ENCODE peak calls at places on chromosomes 5 and 9, in five cellular contexts. V, Q, M, F and G are unnamed samples.

GRCh38 chr5:134503088-134503936 is 22.2 kb upstream of the JADE2 start:
- DNase-seq in V (no peak), F (peak; percentile 84), M (peak; percentile 85), Q (peak; percentile 95), G (peak; percentile 27)

GRCh38 chr5:86030753-86031152 is 587.0 kb upstream of the COX7C start:
- DNase-seq in V (no peak), M (no peak), F (no peak), Q (no peak), G (no peak)

GRCh38 chr5:138438724-138439536 is at the start of gene REEP2:
- DNase-seq in V (peak; percentile 85), F (peak; percentile 79), Q (no peak), M (peak; percentile 87), G (no peak)

GRCh38 chr9:113617550-113617949 is 154.0 kb downstream of the RGS3 start:
- DNase-seq in V (no peak), F (no peak), M (peak; percentile 41), Q (no peak), G (no peak)

GRCh38 chr9:77793909-77794308 is 145.8 kb upstream of the GNA14 start:
- DNase-seq in Q (no peak), M (no peak), F (no peak), V (no peak), G (no peak)

GRCh38 chr9:107222020-107222522 is 61.0 kb upstream of the RAD23B start:
- DNase-seq in V (no peak), M (no peak), F (no peak), Q (no peak), G (no peak)

GRCh38 chr9:72703574-72703973 is 182.2 kb downstream of the TMC1 start:
- DNase-seq in F (no peak), M (no peak), V (no peak), Q (no peak), G (no peak)

GRCh38 chr5:53779541-53779981 is 219.1 kb downstream of the NDUFS4 start:
- DNase-seq in M (no peak), F (no peak), V (no peak), Q (no peak), G (no peak)

GRCh38 chr9:110065527-110065926 is 142.4 kb downstream of the C9orf152 start:
- DNase-seq in Q (no peak), F (no peak), M (no peak), V (no peak), G (peak; percentile 86)

GRCh38 chr5:29822499-29822898 is 1371.0 kb upstream of the CDH6 start:
- DNase-seq in M (no peak), V (no peak), Q (no peak), F (no peak), G (no peak)

GRCh38 chr9:110952018-110952864 is 86.0 kb downstream of the LPAR1 start:
- DNase-seq in V (no peak), M (no peak), F (no peak), Q (peak; percentile 49), G (no peak)

GRCh38 chr9:125894566-125894965 is 147.4 kb downstream of the PBX3 start:
- DNase-seq in F (no peak), M (no peak), V (no peak), Q (no peak), G (no peak)

GRCh38 chr5:34791761-34792244 is 47.2 kb upstream of the TTC23L start:
- DNase-seq in Q (no peak), V (no peak), M (peak; percentile 53), F (no peak), G (no peak)